ENCODE peak calls at places on chromosomes 2 and 18, in six cellular contexts. W is left cardiac atrium; Z is foreskin fibroblast; N is NCI-H1436; V is NB4; S is CD4-positive, alpha-beta T cell. M is an unnamed sample.

GRCh38 chr2:159559034-159559433 is 57.3 kb downstream of the BAZ2B start:
- DNase-seq in Z (no peak), N (no peak), S (no peak), W (no peak), V (no peak), M (no peak)

GRCh38 chr2:215269397-215270117 is 42.3 kb upstream of the ATIC start:
- DNase-seq in S (peak), Z (peak), W (peak), N (peak), V (peak), M (peak)

GRCh38 chr2:119758881-119759450 is 756 bp upstream of the PTPN4 start:
- DNase-seq in N (no peak), W (no peak), S (no peak), Z (no peak), V (no peak), M (no peak)

GRCh38 chr2:142865924-142866323 is 11.5 kb upstream of the KYNU start:
- DNase-seq in S (no peak), W (no peak), V (peak), Z (peak), N (no peak), M (no peak)

GRCh38 chr18:48073231-48073930 is 142.9 kb upstream of the SMAD2 start:
- DNase-seq in Z (peak), N (no peak), W (no peak), V (no peak), S (no peak), M (no peak)

GRCh38 chr2:46286715-46287114 is 10.5 kb upstream of the EPAS1 start:
- DNase-seq in W (no peak), S (no peak), Z (no peak), N (no peak), V (no peak), M (no peak)

GRCh38 chr2:235577404-235578330 is 83.8 kb downstream of the AGAP1 start:
- DNase-seq in V (no peak), S (no peak), N (peak), W (peak), Z (peak), M (peak)

GRCh38 chr2:16005819-16006536 is 65.6 kb downstream of the MYCN start:
- DNase-seq in V (peak), N (no peak), Z (no peak), W (no peak), S (no peak), M (no peak)

GRCh38 chr2:172253190-172254052 is 150.7 kb upstream of the DLX2 start:
- DNase-seq in Z (peak), N (no peak), V (peak), S (no peak), W (peak), M (no peak)

GRCh38 chr2:241132549-241133435 is 16.5 kb downstream of the PASK start:
- DNase-seq in V (no peak), Z (peak), N (no peak), S (no peak), W (no peak), M (no peak)

GRCh38 chr2:95234806-95235205 is 27.5 kb downstream of the ZNF892 start:
- DNase-seq in V (no peak), S (no peak), N (no peak), Z (no peak), W (no peak), M (no peak)

GRCh38 chr2:8229546-8229986 is 452.3 kb upstream of the ID2 start:
- DNase-seq in N (no peak), S (no peak), Z (peak), V (peak), W (peak), M (no peak)

GRCh38 chr2:126750506-126750905 is 94.5 kb downstream of the GYPC start:
- DNase-seq in V (no peak), S (no peak), N (no peak), W (no peak), Z (no peak), M (peak)

GRCh38 chr2:37984589-37984988 is 59.5 kb downstream of the RMDN2 start:
- DNase-seq in S (no peak), W (no peak), N (no peak), V (peak), Z (peak), M (no peak)

GRCh38 chr2:6978991-6979390 is 61.8 kb downstream of the RNF144A start:
- DNase-seq in W (no peak), V (peak), S (no peak), Z (no peak), N (no peak), M (no peak)

GRCh38 chr2:10584242-10584753 is 105.5 kb downstream of the NOL10 start:
- DNase-seq in S (no peak), N (no peak), V (no peak), W (no peak), Z (no peak), M (no peak)

GRCh38 chr2:128772671-128773070 is 454.0 kb upstream of the HS6ST1 start:
- DNase-seq in Z (no peak), S (no peak), V (no peak), W (no peak), N (no peak), M (no peak)

GRCh38 chr2:102142829-102143449 is 393 bp downstream of the IL1R1 start:
- DNase-seq in N (no peak), Z (peak), S (no peak), V (peak), W (no peak), M (no peak)

GRCh38 chr2:150681120-150681796 is 193.8 kb upstream of the RND3 start:
- DNase-seq in N (no peak), W (no peak), S (no peak), Z (peak), V (peak), M (no peak)

GRCh38 chr2:88626171-88627054 is 851 bp downstream of the EIF2AK3 start:
- DNase-seq in V (peak), W (peak), Z (peak), N (no peak), S (no peak), M (no peak)

GRCh38 chr2:98637401-98638144 is 29.2 kb downstream of the UNC50 start:
- DNase-seq in V (no peak), N (no peak), W (no peak), S (peak), Z (no peak), M (no peak)

GRCh38 chr2:48207201-48207641 is 300.9 kb upstream of the FBXO11 start:
- DNase-seq in S (no peak), W (no peak), N (no peak), V (no peak), Z (no peak), M (no peak)

GRCh38 chr2:54065411-54065810 is 50.0 kb upstream of the ACYP2 start:
- DNase-seq in Z (peak), N (no peak), V (no peak), S (no peak), W (no peak), M (peak)

GRCh38 chr2:218074031-218074430 is 5.0 kb downstream of the RUFY4 start:
- DNase-seq in V (peak), N (no peak), W (no peak), S (no peak), Z (peak), M (no peak)

GRCh38 chr2:197707316-197708213 is 2.4 kb downstream of the MARS2 start:
- DNase-seq in V (peak), N (peak), Z (peak), S (no peak), W (no peak), M (peak)

GRCh38 chr2:240989451-240990265 is 8.8 kb upstream of the SNED1 start:
- DNase-seq in W (peak), Z (peak), N (no peak), S (no peak), V (peak), M (no peak)

GRCh38 chr18:42069036-42069435 is 114.0 kb downstream of the PIK3C3 start:
- DNase-seq in Z (no peak), N (no peak), V (no peak), S (no peak), W (no peak), M (no peak)

GRCh38 chr18:37254256-37254880 is 311.2 kb downstream of the CELF4 start:
- DNase-seq in S (no peak), W (no peak), V (no peak), N (no peak), Z (peak), M (peak)

GRCh38 chr2:180359522-180360282 is 352.6 kb upstream of the CWC22 start:
- DNase-seq in Z (no peak), S (no peak), W (no peak), N (no peak), V (peak), M (no peak)

GRCh38 chr2:12303181-12304030 is 413.3 kb upstream of the TRIB2 start:
- DNase-seq in V (peak), W (no peak), S (no peak), Z (peak), N (no peak), M (no peak)

GRCh38 chr2:168849610-168850009 is 40.6 kb downstream of the SPC25 start:
- DNase-seq in W (peak), V (peak), Z (peak), S (no peak), N (peak), M (peak)

GRCh38 chr2:41998789-41999470 is 48.9 kb upstream of the PKDCC start:
- DNase-seq in W (peak), N (no peak), S (no peak), V (no peak), Z (peak), M (no peak)